ENCODE peak calls at places on chromosomes 16 and 17, in seven cellular contexts. P, O, D, C, Q, I and X are unnamed samples.

GRCh38 chr17:19328441-19329061 is 34.0 kb downstream of the B9D1 start:
- DNase-seq in P (no peak), O (peak; percentile 40), D (no peak), C (no peak), Q (no peak), I (no peak), X (no peak)

GRCh38 chr17:29004081-29004692 is 1.6 kb downstream of the SEZ6 start:
- DNase-seq in P (no peak), O (no peak), D (no peak), C (no peak), Q (no peak), I (no peak), X (no peak)

GRCh38 chr17:1577657-1578428 is 15.3 kb upstream of the PITPNA start:
- DNase-seq in P (no peak), O (no peak), D (no peak), C (peak; percentile 87), Q (no peak), I (no peak), X (no peak)

GRCh38 chr16:9115277-9115676 is 23.8 kb downstream of the HAPSTR1 start:
- DNase-seq in P (no peak), O (no peak), D (no peak), C (no peak), Q (no peak), I (no peak), X (no peak)

GRCh38 chr17:77457572-77458201 is 316.9 kb downstream of the SEC14L1 start:
- DNase-seq in P (no peak), O (no peak), D (no peak), C (no peak), Q (no peak), I (no peak), X (no peak)

GRCh38 chr16:84065536-84066132 is 23.0 kb upstream of the SLC38A8 start:
- DNase-seq in P (peak; percentile 53), O (no peak), D (no peak), C (peak; percentile 58), Q (no peak), I (peak; percentile 58), X (peak; percentile 46)

GRCh38 chr17:60461584-60461983 is 39.3 kb downstream of the CHCT1 start:
- DNase-seq in P (no peak), O (no peak), D (no peak), C (no peak), Q (no peak), I (no peak), X (no peak)

GRCh38 chr16:22642689-22643088 is 132.0 kb downstream of the NPIPB5 start:
- DNase-seq in P (no peak), O (no peak), D (no peak), C (no peak), Q (no peak), I (no peak), X (no peak)

GRCh38 chr16:68478526-68479249 is 30.4 kb upstream of the SMPD3 start:
- DNase-seq in P (no peak), O (no peak), D (no peak), C (peak; percentile 16), Q (no peak), I (no peak), X (no peak)

GRCh38 chr16:63789603-63790002 is 1332.3 kb downstream of the CDH11 start:
- DNase-seq in P (no peak), O (no peak), D (no peak), C (no peak), Q (no peak), I (no peak), X (no peak)

GRCh38 chr17:74307984-74308773 is 17.8 kb upstream of the KIF19 start:
- DNase-seq in P (no peak), O (no peak), D (no peak), C (peak; percentile 85), Q (no peak), I (no peak), X (no peak)

GRCh38 chr17:82065193-82065637 is 389 bp downstream of the DUS1L start:
- DNase-seq in P (no peak), O (no peak), D (no peak), C (peak; percentile 86), Q (no peak), I (no peak), X (no peak)

GRCh38 chr16:68353366-68353765 is 42.5 kb downstream of the PRMT7 start:
- DNase-seq in P (no peak), O (no peak), D (no peak), C (no peak), Q (no peak), I (no peak), X (no peak)

GRCh38 chr17:38351412-38352222 is at the start of gene SOCS7:
- DNase-seq in P (peak; percentile 94), O (peak; percentile 95), D (peak; percentile 87), C (peak; percentile 98), Q (peak; percentile 95), I (peak; percentile 95), X (peak; percentile 95)

GRCh38 chr17:78315355-78316114 is 44.3 kb downstream of the SOCS3 start:
- DNase-seq in P (peak; percentile 79), O (peak; percentile 93), D (no peak), C (no peak), Q (peak; percentile 92), I (peak; percentile 45), X (peak; percentile 83)

GRCh38 chr16:84618428-84619102 is 687 bp upstream of the COTL1 start:
- DNase-seq in P (no peak), O (no peak), D (no peak), C (peak; percentile 81), Q (no peak), I (peak; percentile 65), X (no peak)

GRCh38 chr17:57975044-57975443 is 13.0 kb downstream of the VEZF1 start:
- DNase-seq in P (no peak), O (no peak), D (no peak), C (no peak), Q (no peak), I (peak; percentile 60), X (no peak)

GRCh38 chr16:89020068-89020924 is 43.3 kb upstream of the CBFA2T3 start:
- DNase-seq in P (no peak), O (peak; percentile 60), D (no peak), C (peak; percentile 55), Q (peak; percentile 77), I (no peak), X (no peak)

GRCh38 chr16:63188076-63188771 is 1152.0 kb upstream of the CDH8 start:
- DNase-seq in P (no peak), O (no peak), D (no peak), C (no peak), Q (no peak), I (no peak), X (no peak)

GRCh38 chr16:62034236-62035114 is 1.8 kb downstream of the CDH8 start:
- DNase-seq in P (no peak), O (no peak), D (no peak), C (no peak), Q (no peak), I (no peak), X (no peak)
- H3K4me3 ChIP-seq in P (peak overlapping the region; percentile 32), O (no peak overlapping the region), D (peak overlapping the region; percentile 30), C (no peak overlapping the region), Q (peak overlapping the region; percentile 22), I (no peak overlapping the region), X (no peak overlapping the region)

DNA sequence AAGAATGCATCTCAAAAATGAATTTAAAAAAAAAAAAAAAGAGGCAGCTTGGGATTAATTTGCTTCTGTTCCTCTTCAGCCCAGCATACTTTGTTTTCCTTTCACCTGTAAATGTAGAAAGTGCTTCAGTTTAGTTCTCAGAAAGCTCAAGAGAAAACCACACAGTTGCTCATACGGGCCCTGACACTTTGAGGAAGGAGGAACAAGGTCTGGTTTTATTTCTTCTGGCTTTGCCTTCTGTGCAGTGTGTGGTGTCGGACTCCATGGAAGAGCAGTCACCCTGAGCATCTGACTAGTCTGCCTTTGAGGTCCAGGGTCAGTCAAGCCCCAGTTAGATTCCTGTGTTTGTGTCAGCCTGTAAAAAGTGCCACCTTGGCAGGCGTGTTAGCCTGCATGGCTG is 27.6 kb downstream of the NMT1 start:
- DNase-seq in P (no peak), O (no peak), D (no peak), C (no peak), Q (no peak), I (no peak), X (no peak)
- H3K36me3 ChIP-seq in P (peaks cover 65% of the 10 kb centered on the region), O (peaks cover 85% of the 10 kb centered on the region), D (peaks cover 4% of the 10 kb centered on the region), C (peaks cover 100% of the 10 kb centered on the region), Q (peaks cover 89% of the 10 kb centered on the region), I (peaks cover 86% of the 10 kb centered on the region), X (peaks cover 36% of the 10 kb centered on the region)

GRCh38 chr17:48561894-48562810 is 16.0 kb downstream of the HOXB4 start:
- DNase-seq in P (no peak), O (no peak), D (no peak), C (no peak), Q (no peak), I (no peak), X (no peak)

GRCh38 chr17:48558057-48558456 is 13.1 kb upstream of the HOXB2 start:
- DNase-seq in P (no peak), O (peak; percentile 73), D (no peak), C (no peak), Q (no peak), I (no peak), X (no peak)

GRCh38 chr17:48560452-48560817 is 15.5 kb upstream of the HOXB2 start:
- DNase-seq in P (no peak), O (no peak), D (no peak), C (no peak), Q (no peak), I (no peak), X (no peak)

GRCh38 chr17:48558731-48559608 is 14.1 kb upstream of the HOXB2 start:
- DNase-seq in P (no peak), O (peak; percentile 55), D (no peak), C (no peak), Q (no peak), I (no peak), X (no peak)

DNA sequence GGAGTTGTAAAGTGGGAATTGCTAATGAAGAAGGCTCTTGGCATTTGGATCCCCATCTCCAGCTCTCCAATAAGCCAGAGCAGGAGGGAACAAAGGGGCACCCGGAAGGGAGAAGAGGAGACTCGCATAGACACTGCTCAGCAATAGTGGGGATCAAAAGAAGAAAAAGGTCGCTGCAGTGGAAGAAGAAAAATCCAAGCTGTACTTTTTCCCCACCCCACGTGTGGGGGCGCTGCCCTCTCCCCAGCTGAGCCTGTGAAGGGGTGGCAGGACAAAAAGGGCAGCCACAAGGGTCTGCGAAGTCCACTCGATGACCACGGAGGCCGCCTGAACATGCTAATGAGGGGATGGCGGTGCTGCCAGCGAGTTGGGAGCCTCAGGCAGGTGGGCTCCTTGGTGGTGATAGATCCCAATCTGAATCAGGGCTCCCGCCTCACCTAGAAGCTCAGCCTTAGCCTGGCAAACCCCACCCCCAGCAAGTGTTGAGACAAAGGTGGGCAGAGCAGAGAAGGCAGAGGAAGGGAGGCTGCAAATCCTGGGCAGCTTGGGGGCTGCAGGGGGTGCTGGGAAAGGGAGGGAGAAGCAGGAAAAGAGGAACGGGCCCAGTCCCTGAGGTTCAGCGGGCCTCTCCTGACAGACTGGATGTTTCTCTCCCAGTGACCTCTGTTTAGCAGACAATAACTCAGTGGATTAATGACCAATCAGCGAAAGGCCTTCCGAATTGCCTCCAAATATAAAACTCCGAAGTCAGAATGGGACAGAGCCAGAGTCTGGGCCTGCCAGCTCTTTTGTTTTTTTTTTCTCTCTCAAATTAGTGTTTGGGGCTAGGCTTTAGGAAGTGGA is 14.9 kb upstream of the HOXB2 start:
- DNase-seq in P (no peak), O (no peak), D (no peak), C (no peak), Q (no peak), I (no peak), X (no peak)
- TF ChIP-seq POLR2AphosphoS5 in P (no peak), O (peak; percentile 83), D (no peak), C (no peak), Q (no peak), I (no peak), X (no peak)

GRCh38 chr16:24954137-24954536 is 61.0 kb downstream of the ARHGAP17 start:
- DNase-seq in P (no peak), O (no peak), D (no peak), C (no peak), Q (no peak), I (no peak), X (no peak)
- H3K4me3 ChIP-seq in P (no peak overlapping the region), O (no peak overlapping the region), D (no peak overlapping the region), C (no peak overlapping the region), Q (no peak overlapping the region), I (no peak overlapping the region), X (no peak overlapping the region)